ENCODE peak calls at places on chromosomes 2 and 18, in eight cellular contexts. One of them, this sample, is unnamed.

GRCh38 chr2:103152556-103152955 is 390.7 kb downstream of the TMEM182 start:
- DNase-seq in lower lobe of right lung: no peak
- DNase-seq in SJSA1: no peak
- DNase-seq in naive thymus-derived CD4-positive, alpha-beta T cell: no peak
- DNase-seq in foreskin keratinocyte: no peak
- DNase-seq in left lung: no peak
- DNase-seq in MM.1S: no peak
- DNase-seq in IMR-90: no peak
- DNase-seq in this sample: no peak

GRCh38 chr2:207629553-207629952 is 4.4 kb upstream of the METTL21A start:
- DNase-seq in lower lobe of right lung: no peak
- DNase-seq in SJSA1: no peak
- DNase-seq in naive thymus-derived CD4-positive, alpha-beta T cell: no peak
- DNase-seq in foreskin keratinocyte: no peak
- DNase-seq in left lung: no peak
- DNase-seq in MM.1S: no peak
- DNase-seq in IMR-90: no peak
- DNase-seq in this sample: no peak

GRCh38 chr2:63056309-63057065 is 5.9 kb downstream of the OTX1 start:
- DNase-seq in lower lobe of right lung: no peak
- DNase-seq in SJSA1: no peak
- DNase-seq in naive thymus-derived CD4-positive, alpha-beta T cell: no peak
- DNase-seq in foreskin keratinocyte: no peak
- DNase-seq in left lung: no peak
- DNase-seq in MM.1S: peak; percentile 35
- DNase-seq in IMR-90: no peak
- DNase-seq in this sample: peak; percentile 67

GRCh38 chr2:203694186-203694585 is 12.3 kb upstream of the CD28 start:
- DNase-seq in lower lobe of right lung: no peak
- DNase-seq in SJSA1: no peak
- DNase-seq in naive thymus-derived CD4-positive, alpha-beta T cell: no peak
- DNase-seq in foreskin keratinocyte: no peak
- DNase-seq in left lung: no peak
- DNase-seq in MM.1S: peak; percentile 73
- DNase-seq in IMR-90: no peak
- DNase-seq in this sample: no peak

GRCh38 chr18:79518028-79518682 is 122.4 kb downstream of the NFATC1 start:
- DNase-seq in lower lobe of right lung: no peak
- DNase-seq in SJSA1: peak; percentile 38
- DNase-seq in naive thymus-derived CD4-positive, alpha-beta T cell: no peak
- DNase-seq in foreskin keratinocyte: no peak
- DNase-seq in left lung: peak; percentile 24
- DNase-seq in MM.1S: no peak
- DNase-seq in IMR-90: no peak
- DNase-seq in this sample: no peak

GRCh38 chr18:30485078-30485477 is 557.5 kb downstream of the DSC3 start:
- DNase-seq in lower lobe of right lung: no peak
- DNase-seq in SJSA1: no peak
- DNase-seq in naive thymus-derived CD4-positive, alpha-beta T cell: no peak
- DNase-seq in foreskin keratinocyte: peak; percentile 71
- DNase-seq in left lung: no peak
- DNase-seq in MM.1S: no peak
- DNase-seq in IMR-90: no peak
- DNase-seq in this sample: no peak

GRCh38 chr2:170276926-170277571 is 99.1 kb downstream of the MYO3B start:
- DNase-seq in lower lobe of right lung: no peak
- DNase-seq in SJSA1: no peak
- DNase-seq in naive thymus-derived CD4-positive, alpha-beta T cell: no peak
- DNase-seq in foreskin keratinocyte: no peak
- DNase-seq in left lung: no peak
- DNase-seq in MM.1S: no peak
- DNase-seq in IMR-90: no peak
- DNase-seq in this sample: no peak

GRCh38 chr2:176484838-176485237 is 215.6 kb downstream of the MTX2 start:
- DNase-seq in lower lobe of right lung: no peak
- DNase-seq in SJSA1: no peak
- DNase-seq in naive thymus-derived CD4-positive, alpha-beta T cell: no peak
- DNase-seq in foreskin keratinocyte: no peak
- DNase-seq in left lung: no peak
- DNase-seq in MM.1S: no peak
- DNase-seq in IMR-90: no peak
- DNase-seq in this sample: no peak

GRCh38 chr2:127622561-127623387 is 23.2 kb upstream of the GPR17 start:
- DNase-seq in lower lobe of right lung: peak; percentile 29
- DNase-seq in SJSA1: peak; percentile 38
- DNase-seq in naive thymus-derived CD4-positive, alpha-beta T cell: no peak
- DNase-seq in foreskin keratinocyte: no peak
- DNase-seq in left lung: peak; percentile 16
- DNase-seq in MM.1S: no peak
- DNase-seq in IMR-90: no peak
- DNase-seq in this sample: peak; percentile 51

GRCh38 chr2:126264625-126265024 is 391.3 kb upstream of the GYPC start:
- DNase-seq in lower lobe of right lung: no peak
- DNase-seq in SJSA1: no peak
- DNase-seq in naive thymus-derived CD4-positive, alpha-beta T cell: no peak
- DNase-seq in foreskin keratinocyte: no peak
- DNase-seq in left lung: no peak
- DNase-seq in MM.1S: no peak
- DNase-seq in IMR-90: no peak
- DNase-seq in this sample: no peak

GRCh38 chr18:31077883-31078282 is 24.3 kb downstream of the DSC2 start:
- DNase-seq in lower lobe of right lung: no peak
- DNase-seq in SJSA1: no peak
- DNase-seq in naive thymus-derived CD4-positive, alpha-beta T cell: no peak
- DNase-seq in foreskin keratinocyte: peak; percentile 70
- DNase-seq in left lung: no peak
- DNase-seq in MM.1S: no peak
- DNase-seq in IMR-90: no peak
- DNase-seq in this sample: no peak

GRCh38 chr2:225735844-225736243 is 336.3 kb downstream of the NYAP2 start:
- DNase-seq in lower lobe of right lung: no peak
- DNase-seq in SJSA1: peak; percentile 62
- DNase-seq in naive thymus-derived CD4-positive, alpha-beta T cell: no peak
- DNase-seq in foreskin keratinocyte: peak; percentile 74
- DNase-seq in left lung: no peak
- DNase-seq in MM.1S: no peak
- DNase-seq in IMR-90: peak; percentile 95
- DNase-seq in this sample: no peak

GRCh38 chr2:48607307-48608014 is 10.2 kb upstream of the GTF2A1L start:
- DNase-seq in lower lobe of right lung: no peak
- DNase-seq in SJSA1: peak; percentile 58
- DNase-seq in naive thymus-derived CD4-positive, alpha-beta T cell: no peak
- DNase-seq in foreskin keratinocyte: peak; percentile 50
- DNase-seq in left lung: no peak
- DNase-seq in MM.1S: no peak
- DNase-seq in IMR-90: peak; percentile 22
- DNase-seq in this sample: no peak

GRCh38 chr18:80210312-80211083 is 36.8 kb downstream of the PARD6G start:
- DNase-seq in lower lobe of right lung: no peak
- DNase-seq in SJSA1: no peak
- DNase-seq in naive thymus-derived CD4-positive, alpha-beta T cell: no peak
- DNase-seq in foreskin keratinocyte: peak; percentile 14
- DNase-seq in left lung: no peak
- DNase-seq in MM.1S: no peak
- DNase-seq in IMR-90: peak; percentile 33
- DNase-seq in this sample: no peak

GRCh38 chr2:8494589-8494988 is 187.3 kb upstream of the ID2 start:
- DNase-seq in lower lobe of right lung: no peak
- DNase-seq in SJSA1: no peak
- DNase-seq in naive thymus-derived CD4-positive, alpha-beta T cell: no peak
- DNase-seq in foreskin keratinocyte: no peak
- DNase-seq in left lung: no peak
- DNase-seq in MM.1S: no peak
- DNase-seq in IMR-90: no peak
- DNase-seq in this sample: peak; percentile 80

GRCh38 chr2:218891275-218892135 is 10.9 kb downstream of the WNT10A start:
- DNase-seq in lower lobe of right lung: no peak
- DNase-seq in SJSA1: no peak
- DNase-seq in naive thymus-derived CD4-positive, alpha-beta T cell: no peak
- DNase-seq in foreskin keratinocyte: no peak
- DNase-seq in left lung: no peak
- DNase-seq in MM.1S: no peak
- DNase-seq in IMR-90: no peak
- DNase-seq in this sample: no peak

GRCh38 chr2:84302513-84303412 is 156.3 kb downstream of the SUCLG1 start:
- DNase-seq in lower lobe of right lung: no peak
- DNase-seq in SJSA1: no peak
- DNase-seq in naive thymus-derived CD4-positive, alpha-beta T cell: peak; percentile 26
- DNase-seq in foreskin keratinocyte: peak; percentile 63
- DNase-seq in left lung: no peak
- DNase-seq in MM.1S: peak; percentile 66
- DNase-seq in IMR-90: peak; percentile 43
- DNase-seq in this sample: no peak

GRCh38 chr2:15673919-15674636 is 82.4 kb downstream of the DDX1 start:
- DNase-seq in lower lobe of right lung: peak; percentile 60
- DNase-seq in SJSA1: no peak
- DNase-seq in naive thymus-derived CD4-positive, alpha-beta T cell: no peak
- DNase-seq in foreskin keratinocyte: peak; percentile 40
- DNase-seq in left lung: peak; percentile 47
- DNase-seq in MM.1S: no peak
- DNase-seq in IMR-90: peak; percentile 8
- DNase-seq in this sample: no peak

GRCh38 chr2:159075726-159076125 is 107.3 kb downstream of the TANC1 start:
- DNase-seq in lower lobe of right lung: no peak
- DNase-seq in SJSA1: no peak
- DNase-seq in naive thymus-derived CD4-positive, alpha-beta T cell: no peak
- DNase-seq in foreskin keratinocyte: no peak
- DNase-seq in left lung: no peak
- DNase-seq in MM.1S: no peak
- DNase-seq in IMR-90: peak; percentile 48
- DNase-seq in this sample: no peak

GRCh38 chr2:159072795-159073194 is 104.4 kb downstream of the TANC1 start:
- DNase-seq in lower lobe of right lung: no peak
- DNase-seq in SJSA1: no peak
- DNase-seq in naive thymus-derived CD4-positive, alpha-beta T cell: no peak
- DNase-seq in foreskin keratinocyte: peak; percentile 47
- DNase-seq in left lung: no peak
- DNase-seq in MM.1S: no peak
- DNase-seq in IMR-90: peak; percentile 73
- DNase-seq in this sample: no peak

GRCh38 chr2:159073256-159073655 is 104.8 kb downstream of the TANC1 start:
- DNase-seq in lower lobe of right lung: no peak
- DNase-seq in SJSA1: no peak
- DNase-seq in naive thymus-derived CD4-positive, alpha-beta T cell: no peak
- DNase-seq in foreskin keratinocyte: peak; percentile 57
- DNase-seq in left lung: no peak
- DNase-seq in MM.1S: no peak
- DNase-seq in IMR-90: peak; percentile 74
- DNase-seq in this sample: no peak

GRCh38 chr2:159076233-159076632 is 107.8 kb downstream of the TANC1 start:
- DNase-seq in lower lobe of right lung: no peak
- DNase-seq in SJSA1: no peak
- DNase-seq in naive thymus-derived CD4-positive, alpha-beta T cell: no peak
- DNase-seq in foreskin keratinocyte: peak; percentile 53
- DNase-seq in left lung: no peak
- DNase-seq in MM.1S: no peak
- DNase-seq in IMR-90: peak; percentile 93
- DNase-seq in this sample: no peak

GRCh38 chr2:159074605-159075004 is 106.2 kb downstream of the TANC1 start:
- DNase-seq in lower lobe of right lung: no peak
- DNase-seq in SJSA1: no peak
- DNase-seq in naive thymus-derived CD4-positive, alpha-beta T cell: no peak
- DNase-seq in foreskin keratinocyte: no peak
- DNase-seq in left lung: no peak
- DNase-seq in MM.1S: no peak
- DNase-seq in IMR-90: no peak
- DNase-seq in this sample: no peak
- H3K4me1 ChIP-seq in lower lobe of right lung: peaks cover 9% of the 10 kb centered on the region
- H3K4me1 ChIP-seq in SJSA1: peaks cover 64% of the 10 kb centered on the region
- H3K4me1 ChIP-seq in naive thymus-derived CD4-positive, alpha-beta T cell: no peaks in the 10 kb centered on the region
- H3K4me1 ChIP-seq in foreskin keratinocyte: peaks cover 25% of the 10 kb centered on the region
- H3K4me1 ChIP-seq in left lung: no peaks in the 10 kb centered on the region
- H3K4me1 ChIP-seq in MM.1S: no peaks in the 10 kb centered on the region
- H3K4me1 ChIP-seq in IMR-90: peaks cover 23% of the 10 kb centered on the region
- H3K4me1 ChIP-seq in this sample: peaks cover 6% of the 10 kb centered on the region

DNA sequence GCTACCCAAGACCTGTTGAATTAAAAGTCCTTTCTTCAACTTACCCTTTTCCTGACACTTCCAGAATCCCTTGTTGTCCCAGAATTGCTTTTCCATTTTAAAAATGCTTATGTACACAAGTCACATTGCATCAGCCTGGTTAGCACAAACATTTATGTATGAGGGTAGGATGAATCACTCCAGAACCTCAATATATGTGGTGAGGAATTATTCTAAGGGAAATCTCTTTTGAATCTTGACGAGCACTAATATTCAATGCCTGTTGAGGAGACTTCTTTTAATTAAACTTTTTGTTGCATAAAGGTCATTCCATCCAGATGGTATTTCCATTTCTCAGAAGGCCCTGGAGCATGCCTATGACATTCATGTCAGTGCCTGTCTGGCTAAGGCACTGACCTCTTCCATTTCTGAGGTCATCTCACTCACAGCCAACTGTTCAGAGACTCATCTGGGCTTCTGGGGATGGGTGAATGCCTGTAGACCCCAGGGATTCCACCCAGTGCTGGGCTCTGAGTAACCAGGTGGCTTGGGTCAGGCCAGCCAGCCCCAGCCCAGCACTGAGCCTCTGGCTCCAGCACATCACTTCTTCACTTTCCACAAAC is 28.2 kb downstream of the ACMSD start:
- DNase-seq in lower lobe of right lung: no peak
- DNase-seq in SJSA1: no peak
- DNase-seq in naive thymus-derived CD4-positive, alpha-beta T cell: no peak
- DNase-seq in foreskin keratinocyte: peak; percentile 35
- DNase-seq in left lung: no peak
- DNase-seq in MM.1S: no peak
- DNase-seq in IMR-90: peak; percentile 85
- DNase-seq in this sample: no peak
- H3K27ac ChIP-seq in lower lobe of right lung: no peak overlapping the region
- H3K27ac ChIP-seq in SJSA1: no peak overlapping the region
- H3K27ac ChIP-seq in naive thymus-derived CD4-positive, alpha-beta T cell: no peak overlapping the region
- H3K27ac ChIP-seq in foreskin keratinocyte: no peak overlapping the region
- H3K27ac ChIP-seq in left lung: no peak overlapping the region
- H3K27ac ChIP-seq in MM.1S: no peak overlapping the region
- H3K27ac ChIP-seq in IMR-90: peak overlapping the region; percentile 72
- H3K27ac ChIP-seq in this sample: no peak overlapping the region

GRCh38 chr2:38744399-38744780 is 6.8 kb downstream of the SRSF7 start:
- DNase-seq in lower lobe of right lung: no peak
- DNase-seq in SJSA1: no peak
- DNase-seq in naive thymus-derived CD4-positive, alpha-beta T cell: no peak
- DNase-seq in foreskin keratinocyte: no peak
- DNase-seq in left lung: no peak
- DNase-seq in MM.1S: no peak
- DNase-seq in IMR-90: no peak
- DNase-seq in this sample: no peak
- H3K4me1 ChIP-seq in lower lobe of right lung: peaks cover 55% of the 10 kb centered on the region
- H3K4me1 ChIP-seq in SJSA1: no peaks in the 10 kb centered on the region
- H3K4me1 ChIP-seq in naive thymus-derived CD4-positive, alpha-beta T cell: peaks cover 41% of the 10 kb centered on the region
- H3K4me1 ChIP-seq in foreskin keratinocyte: peaks cover 10% of the 10 kb centered on the region
- H3K4me1 ChIP-seq in left lung: peaks cover 13% of the 10 kb centered on the region
- H3K4me1 ChIP-seq in MM.1S: peaks cover 25% of the 10 kb centered on the region
- H3K4me1 ChIP-seq in IMR-90: no peaks in the 10 kb centered on the region
- H3K4me1 ChIP-seq in this sample: peaks cover 3% of the 10 kb centered on the region

DNA sequence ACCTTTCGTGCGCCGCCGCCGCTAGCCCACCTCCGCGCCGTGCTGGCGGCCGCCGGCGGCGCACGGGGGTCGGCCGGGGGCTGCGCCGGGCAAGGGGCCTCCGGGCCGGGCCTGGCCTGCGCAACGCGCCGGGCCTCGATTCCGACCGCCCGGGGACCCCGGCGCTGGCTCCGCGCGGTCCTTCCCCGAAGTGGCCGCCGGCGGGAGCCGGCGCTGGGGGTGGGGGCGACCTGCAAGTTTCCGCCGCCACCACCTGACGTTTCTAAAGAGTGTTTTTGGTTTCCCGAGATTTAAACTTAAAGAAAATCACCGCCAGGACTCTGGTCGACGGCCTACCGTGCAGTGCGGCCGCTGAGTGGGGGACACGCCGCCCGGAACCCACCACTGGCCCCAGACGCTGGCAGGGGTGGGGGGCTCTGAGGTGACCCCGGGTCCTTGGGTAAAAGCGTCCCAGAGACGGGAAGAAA is 3.8 kb upstream of the GATA6 start:
- DNase-seq in lower lobe of right lung: no peak
- DNase-seq in SJSA1: no peak
- DNase-seq in naive thymus-derived CD4-positive, alpha-beta T cell: no peak
- DNase-seq in foreskin keratinocyte: no peak
- DNase-seq in left lung: no peak
- DNase-seq in MM.1S: no peak
- DNase-seq in IMR-90: no peak
- DNase-seq in this sample: peak; percentile 61
- H3K27ac ChIP-seq in lower lobe of right lung: peak overlapping the region; percentile 97
- H3K27ac ChIP-seq in SJSA1: no peak overlapping the region
- H3K27ac ChIP-seq in naive thymus-derived CD4-positive, alpha-beta T cell: no peak overlapping the region
- H3K27ac ChIP-seq in foreskin keratinocyte: no peak overlapping the region
- H3K27ac ChIP-seq in left lung: peak overlapping the region; percentile 97
- H3K27ac ChIP-seq in MM.1S: no peak overlapping the region
- H3K27ac ChIP-seq in IMR-90: no peak overlapping the region
- H3K27ac ChIP-seq in this sample: peak overlapping the region; percentile 95